ENCODE peak calls at places on chromosomes 6 and 20, in ten cellular contexts. H is bronchial epithelial cell, K is tibial artery, Z is RWPE1, I is heart right ventricle, E is A549, V is OCI-LY7, D is natural killer cell, T is psoas muscle, Q is foreskin keratinocyte. A is an unnamed sample.

GRCh38 chr6:31478186-31478950 is 19.6 kb upstream of the MICB start:
- DNase-seq in H (no peak), K (no peak), Z (no peak), I (no peak), E (no peak), V (peak), D (no peak), T (no peak), Q (no peak), A (no peak)

GRCh38 chr6:34341481-34341971 is 50.9 kb downstream of the NUDT3 start:
- DNase-seq in H (peak), K (no peak), Z (peak), I (no peak), E (no peak), V (no peak), D (no peak), T (peak), Q (no peak), A (no peak)

GRCh38 chr6:109239192-109239917 is 142.9 kb downstream of the CD164 start:
- DNase-seq in H (no peak), K (no peak), Z (no peak), I (no peak), E (no peak), V (no peak), D (no peak), T (no peak), Q (no peak), A (peak)

GRCh38 chr6:2798586-2799134 is 33.5 kb downstream of the WRNIP1 start:
- DNase-seq in H (no peak), K (no peak), Z (no peak), I (no peak), E (no peak), V (no peak), D (no peak), T (no peak), Q (no peak), A (no peak)

GRCh38 chr6:16301511-16301910 is 63.1 kb downstream of the GMPR start:
- DNase-seq in H (no peak), K (no peak), Z (no peak), I (no peak), E (no peak), V (no peak), D (no peak), T (no peak), Q (no peak), A (no peak)

GRCh38 chr6:2514965-2515543 is 235.7 kb downstream of the MYLK4 start:
- DNase-seq in H (no peak), K (no peak), Z (no peak), I (no peak), E (peak), V (no peak), D (no peak), T (no peak), Q (no peak), A (no peak)

GRCh38 chr6:46927066-46927465 is 5.3 kb upstream of the ADGRF5 start:
- DNase-seq in H (peak), K (no peak), Z (no peak), I (no peak), E (no peak), V (no peak), D (no peak), T (no peak), Q (no peak), A (no peak)

GRCh38 chr6:20366082-20366834 is 35.4 kb upstream of the E2F3 start:
- DNase-seq in H (peak), K (no peak), Z (no peak), I (no peak), E (no peak), V (no peak), D (peak), T (no peak), Q (no peak), A (no peak)

GRCh38 chr6:106997392-106998257 is 23.1 kb upstream of the CD24 start:
- DNase-seq in H (peak), K (no peak), Z (peak), I (no peak), E (peak), V (peak), D (no peak), T (no peak), Q (no peak), A (no peak)

GRCh38 chr20:61516398-61517208 is 264.5 kb downstream of the CDH4 start:
- DNase-seq in H (no peak), K (no peak), Z (no peak), I (peak), E (no peak), V (no peak), D (no peak), T (no peak), Q (no peak), A (peak)

GRCh38 chr20:9409981-9410380 is 104.4 kb upstream of the LAMP5 start:
- DNase-seq in H (peak), K (no peak), Z (no peak), I (no peak), E (no peak), V (no peak), D (no peak), T (no peak), Q (no peak), A (no peak)

GRCh38 chr6:42564496-42564890 is 664 bp downstream of the UBR2 start:
- DNase-seq in H (peak), K (no peak), Z (peak), I (no peak), E (peak), V (no peak), D (no peak), T (no peak), Q (no peak), A (no peak)

GRCh38 chr20:38875170-38875993 is 50.8 kb upstream of the FAM83D start:
- DNase-seq in H (no peak), K (no peak), Z (no peak), I (peak), E (no peak), V (peak), D (peak), T (no peak), Q (no peak), A (no peak)

GRCh38 chr6:17622144-17622543 is 22.0 kb downstream of the FAM8A1 start:
- DNase-seq in H (no peak), K (no peak), Z (no peak), I (peak), E (no peak), V (no peak), D (no peak), T (no peak), Q (no peak), A (no peak)

GRCh38 chr20:52047811-52048302 is 143.7 kb downstream of the ZFP64 start:
- DNase-seq in H (no peak), K (no peak), Z (no peak), I (peak), E (no peak), V (no peak), D (peak), T (no peak), Q (no peak), A (no peak)

GRCh38 chr6:63415286-63415685 is 95.5 kb upstream of the LGSN start:
- DNase-seq in H (no peak), K (no peak), Z (no peak), I (no peak), E (no peak), V (no peak), D (no peak), T (no peak), Q (no peak), A (no peak)

GRCh38 chr20:1895674-1896496 is 678 bp downstream of the SIRPA start:
- DNase-seq in H (no peak), K (peak), Z (peak), I (no peak), E (peak), V (no peak), D (no peak), T (peak), Q (no peak), A (no peak)

GRCh38 chr20:54068966-54069365 is 1.4 kb downstream of the BCAS1 start:
- DNase-seq in H (no peak), K (no peak), Z (no peak), I (no peak), E (no peak), V (no peak), D (no peak), T (no peak), Q (no peak), A (no peak)

GRCh38 chr6:137351890-137352289 is 132.7 kb upstream of the IFNGR1 start:
- DNase-seq in H (no peak), K (no peak), Z (no peak), I (no peak), E (no peak), V (no peak), D (no peak), T (no peak), Q (no peak), A (peak)

GRCh38 chr6:18263561-18264337 is 581 bp downstream of the DEK start:
- DNase-seq in H (no peak), K (peak), Z (peak), I (peak), E (peak), V (peak), D (peak), T (peak), Q (no peak), A (no peak)

GRCh38 chr6:33453361-33454008 is 891 bp upstream of the ZBTB9 start:
- DNase-seq in H (no peak), K (no peak), Z (no peak), I (no peak), E (no peak), V (no peak), D (no peak), T (no peak), Q (no peak), A (no peak)

GRCh38 chr6:168333039-168333438 is 13.5 kb upstream of the DACT2 start:
- DNase-seq in H (no peak), K (no peak), Z (no peak), I (no peak), E (peak), V (peak), D (no peak), T (no peak), Q (no peak), A (no peak)

GRCh38 chr6:112437053-112437452 is 89.9 kb downstream of the RFPL4B start:
- DNase-seq in H (no peak), K (no peak), Z (no peak), I (no peak), E (no peak), V (no peak), D (no peak), T (no peak), Q (no peak), A (no peak)

GRCh38 chr6:36897629-36898028 is 11.9 kb downstream of the C6orf89 start:
- DNase-seq in H (no peak), K (no peak), Z (no peak), I (no peak), E (no peak), V (peak), D (no peak), T (no peak), Q (no peak), A (no peak)
- TF ChIP-seq CTCF in H (no peak), K (no peak), Z (no peak), I (peak), E (no peak), V (peak), D (no peak), T (no peak), Q (peak), A (no peak)

DNA sequence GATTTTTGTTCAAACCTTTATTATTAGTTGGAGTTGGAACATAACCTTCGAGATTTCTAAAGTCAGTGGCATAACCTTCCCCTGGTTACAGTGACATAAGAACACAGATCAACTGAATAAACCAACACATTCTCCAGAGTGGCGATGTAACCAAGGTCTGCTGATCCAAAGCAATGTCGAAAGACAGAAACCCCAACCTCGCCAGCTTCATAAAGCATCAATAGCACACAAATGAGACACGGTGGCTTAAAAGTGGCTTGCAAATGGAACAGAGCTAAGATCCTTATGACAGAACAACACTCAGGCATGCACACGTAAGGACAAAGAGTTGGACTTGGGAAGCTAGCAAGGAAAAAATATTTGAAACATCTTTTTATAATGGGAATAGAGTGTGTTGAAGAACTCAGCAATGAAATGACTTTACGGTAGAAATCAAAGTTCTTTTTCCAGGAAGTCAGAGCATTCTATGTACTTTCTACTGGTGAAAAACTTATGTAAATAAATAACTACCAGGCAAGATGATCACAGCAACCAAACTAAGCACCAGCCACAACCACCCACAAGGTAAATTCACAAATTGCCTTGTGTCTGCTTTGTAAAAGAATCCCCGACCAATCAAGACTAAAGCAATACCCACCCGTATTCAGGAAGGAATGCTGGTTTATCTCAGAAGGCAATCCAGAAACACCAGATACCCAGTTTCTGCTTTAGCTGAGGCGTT is 61.0 kb upstream of the NHSL1 start:
- DNase-seq in H (no peak), K (no peak), Z (no peak), I (no peak), E (no peak), V (no peak), D (no peak), T (no peak), Q (no peak), A (no peak)
- TF ChIP-seq CTCF in H (no peak), K (no peak), Z (no peak), I (no peak), E (no peak), V (no peak), D (no peak), T (no peak), Q (no peak), A (no peak)

GRCh38 chr6:13398081-13398406 is 69.7 kb upstream of the TBC1D7 start:
- DNase-seq in H (peak), K (no peak), Z (peak), I (no peak), E (no peak), V (no peak), D (no peak), T (no peak), Q (peak), A (no peak)

GRCh38 chr6:13395272-13396237 is 67.2 kb upstream of the TBC1D7 start:
- DNase-seq in H (peak), K (peak), Z (no peak), I (peak), E (no peak), V (peak), D (no peak), T (peak), Q (peak), A (peak)

GRCh38 chr6:13398421-13398994 is 70.2 kb upstream of the TBC1D7 start:
- DNase-seq in H (no peak), K (no peak), Z (no peak), I (no peak), E (no peak), V (no peak), D (no peak), T (no peak), Q (no peak), A (no peak)

GRCh38 chr6:13396241-13396792 is 68.0 kb upstream of the TBC1D7 start:
- DNase-seq in H (no peak), K (no peak), Z (no peak), I (no peak), E (no peak), V (no peak), D (no peak), T (no peak), Q (no peak), A (no peak)

GRCh38 chr6:13397359-13398080 is 69.2 kb upstream of the TBC1D7 start:
- DNase-seq in H (no peak), K (no peak), Z (no peak), I (no peak), E (peak), V (peak), D (no peak), T (no peak), Q (peak), A (no peak)
- TF ChIP-seq CTCF in H (no peak), K (no peak), Z (peak), I (no peak), E (no peak), V (peak), D (no peak), T (no peak), Q (peak), A (no peak)

GRCh38 chr6:44494011-44494501 is 106.5 kb downstream of the CDC5L start:
- DNase-seq in H (peak), K (no peak), Z (peak), I (no peak), E (peak), V (no peak), D (no peak), T (no peak), Q (peak), A (no peak)
- TF ChIP-seq CTCF in H (peak), K (no peak), Z (no peak), I (no peak), E (peak), V (peak), D (no peak), T (peak), Q (peak), A (no peak)

GRCh38 chr6:119076173-119076965 is 2.1 kb downstream of the FAM184A start:
- DNase-seq in H (no peak), K (no peak), Z (no peak), I (no peak), E (no peak), V (no peak), D (no peak), T (no peak), Q (no peak), A (no peak)

GRCh38 chr6:119076966-119077642 is 1.4 kb downstream of the FAM184A start:
- DNase-seq in H (no peak), K (no peak), Z (no peak), I (no peak), E (no peak), V (no peak), D (no peak), T (no peak), Q (no peak), A (no peak)

GRCh38 chr6:119077643-119078448 is 618 bp downstream of the FAM184A start:
- DNase-seq in H (peak), K (peak), Z (peak), I (peak), E (no peak), V (no peak), D (peak), T (peak), Q (no peak), A (no peak)

GRCh38 chr6:119079288-119079809 is 885 bp upstream of the FAM184A start:
- DNase-seq in H (peak), K (peak), Z (peak), I (no peak), E (no peak), V (no peak), D (no peak), T (no peak), Q (no peak), A (no peak)

GRCh38 chr6:119078449-119079287 is at the start of gene FAM184A:
- DNase-seq in H (peak), K (peak), Z (peak), I (peak), E (peak), V (no peak), D (peak), T (peak), Q (no peak), A (peak)
- TF ChIP-seq CTCF in H (peak), K (no peak), Z (peak), I (no peak), E (peak), V (no peak), D (no peak), T (peak), Q (peak), A (peak)

GRCh38 chr20:46273701-46274100 is 34.6 kb downstream of the CDH22 start:
- DNase-seq in H (no peak), K (no peak), Z (no peak), I (no peak), E (no peak), V (no peak), D (no peak), T (no peak), Q (no peak), A (no peak)
- TF ChIP-seq CTCF in H (no peak), K (no peak), Z (no peak), I (no peak), E (no peak), V (no peak), D (no peak), T (no peak), Q (no peak), A (no peak)

DNA sequence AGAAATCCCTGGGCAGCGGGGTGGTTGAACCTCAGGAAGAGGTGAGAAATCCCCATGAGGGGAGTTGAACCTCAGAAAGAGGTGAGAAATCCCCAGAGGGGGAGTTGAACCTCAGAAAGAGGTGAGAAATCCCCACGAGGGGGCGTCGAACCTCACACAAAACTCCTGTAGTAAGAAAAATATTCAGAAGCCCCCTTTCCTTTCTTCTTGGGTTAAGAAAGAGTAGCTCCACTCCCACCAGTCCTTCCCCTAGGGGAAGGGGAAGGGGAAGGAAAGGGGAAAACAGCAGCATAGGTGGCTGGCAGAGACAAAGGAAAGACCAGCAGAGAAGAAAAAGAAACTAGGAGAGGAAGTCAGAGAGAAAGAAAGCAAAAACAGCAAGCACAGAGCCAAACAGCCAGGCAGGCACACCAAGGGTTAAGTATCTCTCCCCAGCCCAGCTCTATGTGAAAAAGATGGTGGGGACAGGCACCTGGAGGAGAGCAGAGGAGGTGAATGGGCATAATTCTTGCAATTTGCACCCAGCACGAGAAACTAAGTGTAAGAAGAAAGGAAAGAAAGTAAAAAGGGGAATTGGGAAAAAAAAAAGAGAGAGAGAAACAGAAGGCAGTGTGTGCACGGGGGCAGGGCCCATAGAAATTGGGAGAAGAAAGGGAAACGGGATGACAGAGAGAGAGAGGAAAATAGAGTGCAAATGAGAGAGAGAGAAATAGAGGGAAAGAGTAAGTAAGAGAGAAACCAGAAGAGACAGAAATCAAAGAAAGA is 88.2 kb downstream of the PLG start:
- DNase-seq in H (no peak), K (no peak), Z (no peak), I (no peak), E (no peak), V (peak), D (no peak), T (no peak), Q (peak), A (no peak)
- TF ChIP-seq CTCF in H (no peak), K (no peak), Z (no peak), I (no peak), E (peak), V (peak), D (no peak), T (no peak), Q (peak), A (no peak)